ENCODE peak calls at places on chromosomes 13 and 19, in five cellular contexts. M is A549, D is H1, N is HepG2, U is K562. P is an unnamed sample.

GRCh38 chr19:32458500-32459123 is 53.0 kb downstream of the DPY19L3 start:
- DNase-seq in M (no peak), D (no peak), U (no peak), N (no peak), P (no peak)

GRCh38 chr19:2550431-2551171 is 74.7 kb downstream of the GADD45B start:
- DNase-seq in N (no peak), M (no peak), U (no peak), D (no peak), P (no peak)

GRCh38 chr19:37867831-37868230 is 38.6 kb downstream of the WDR87 start:
- DNase-seq in N (no peak), U (no peak), M (peak; percentile 52), D (no peak), P (no peak)

GRCh38 chr13:39825886-39826285 is 170.4 kb downstream of the COG6 start:
- DNase-seq in N (no peak), D (no peak), U (no peak), M (no peak), P (no peak)

GRCh38 chr19:29524912-29525870 is 603 bp upstream of the VSTM2B start:
- DNase-seq in M (no peak), D (peak; percentile 83), U (no peak), N (no peak), P (peak; percentile 60)

GRCh38 chr13:114148521-114148855 is 16.1 kb upstream of the RASA3 start:
- DNase-seq in N (no peak), M (no peak), U (no peak), D (no peak), P (no peak)

GRCh38 chr13:39353988-39354387 is 249.0 kb downstream of the LHFPL6 start:
- DNase-seq in D (no peak), U (no peak), N (no peak), M (no peak), P (no peak)

GRCh38 chr13:79197933-79198332 is 208.1 kb downstream of the RBM26 start:
- DNase-seq in M (no peak), D (no peak), U (no peak), N (no peak), P (no peak)

GRCh38 chr19:44588753-44589112 is 24.6 kb upstream of the IGSF23 start:
- DNase-seq in M (no peak), N (no peak), U (no peak), D (no peak), P (no peak)

GRCh38 chr19:44585371-44586141 is 27.8 kb upstream of the IGSF23 start:
- DNase-seq in U (no peak), D (no peak), N (no peak), M (peak; percentile 59), P (no peak)

GRCh38 chr19:44592451-44592890 is 20.9 kb upstream of the IGSF23 start:
- DNase-seq in D (no peak), U (no peak), M (peak; percentile 65), N (no peak), P (no peak)

GRCh38 chr19:44590245-44591059 is 22.9 kb upstream of the IGSF23 start:
- DNase-seq in U (no peak), N (no peak), M (no peak), D (no peak), P (no peak)

GRCh38 chr19:44587863-44588752 is 25.3 kb upstream of the IGSF23 start:
- DNase-seq in D (no peak), N (peak; percentile 51), U (no peak), M (peak; percentile 84), P (no peak)
- TF ChIP-seq JUN in D (no peak), N (no peak), U (peak; percentile 88), M (peak; percentile 76), P (no peak)

GRCh38 chr13:103371271-103371670 is 305.1 kb upstream of the SLC10A2 start:
- DNase-seq in D (no peak), N (no peak), M (no peak), U (no peak), P (no peak)
- TF ChIP-seq USF2 in D (no peak), N (no peak), M (no peak), U (no peak), P (no peak)

GRCh38 chr19:18021121-18021755 is 13.3 kb downstream of the ARRDC2 start:
- DNase-seq in N (no peak), U (peak; percentile 79), M (peak; percentile 65), D (no peak), P (no peak)
- TF ChIP-seq JUN in N (no peak), U (peak; percentile 37), M (no peak), D (no peak), P (no peak)

GRCh38 chr13:50392977-50393376 is 377.7 kb downstream of the KCNRG start:
- DNase-seq in U (no peak), N (no peak), D (no peak), M (no peak), P (no peak)
- TF ChIP-seq USF2 in U (no peak), N (no peak), D (no peak), M (no peak), P (no peak)

DNA sequence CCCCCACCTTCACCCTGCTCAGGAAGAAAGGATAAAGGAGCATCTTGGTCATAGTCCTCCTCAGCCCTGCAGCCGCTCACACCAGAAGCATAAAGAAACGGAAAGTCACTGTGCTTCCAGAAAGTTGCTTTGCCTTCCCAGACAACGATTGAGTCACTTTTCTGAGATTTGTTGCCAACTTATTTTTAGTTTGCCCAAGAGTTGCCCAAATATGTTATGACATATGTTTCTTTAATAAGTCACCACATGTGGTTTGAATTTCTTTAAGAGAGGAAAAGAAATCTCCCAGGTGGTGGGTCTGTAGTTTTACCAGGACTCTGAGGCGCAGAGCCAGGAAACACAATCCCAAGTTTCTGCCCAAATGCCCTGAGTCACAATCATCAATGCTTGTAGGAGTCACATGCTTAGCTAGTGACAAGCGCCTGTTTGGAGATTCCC is 63.4 kb upstream of the LRCH1 start:
- DNase-seq in M (no peak), U (no peak), D (no peak), N (no peak), P (no peak)
- TF ChIP-seq JUN in M (no peak), U (no peak), D (no peak), N (no peak), P (no peak)

GRCh38 chr13:89568746-89569145 is 1778.7 kb upstream of the MIR17HG start:
- DNase-seq in M (no peak), U (no peak), N (no peak), D (no peak), P (no peak)
- TF ChIP-seq USF2 in M (no peak), U (no peak), N (no peak), D (no peak), P (no peak)

GRCh38 chr13:31022491-31022890 is 90.0 kb downstream of the TEX26 start:
- DNase-seq in D (no peak), U (no peak), M (no peak), N (no peak), P (no peak)

GRCh38 chr13:31016342-31017325 is 84.2 kb downstream of the TEX26 start:
- DNase-seq in M (no peak), N (no peak), D (no peak), U (no peak), P (no peak)

GRCh38 chr13:31018511-31018910 is 86.1 kb downstream of the TEX26 start:
- DNase-seq in D (no peak), N (no peak), U (no peak), M (no peak), P (no peak)

GRCh38 chr13:31023126-31023525 is 90.7 kb downstream of the TEX26 start:
- DNase-seq in N (no peak), M (no peak), U (no peak), D (no peak), P (no peak)

GRCh38 chr13:31020996-31021395 is 88.5 kb downstream of the TEX26 start:
- DNase-seq in M (no peak), D (no peak), N (no peak), U (no peak), P (no peak)
- TF ChIP-seq JUN in M (no peak), D (no peak), N (no peak), U (no peak), P (no peak)